ENCODE peak calls at places on chromosomes 2 and 18, in ten cellular contexts. One of them, this sample, is unnamed.

GRCh38 chr2:96927420-96928171 is 57.7 kb upstream of the SEMA4C start:
- DNase-seq in hypothalamus: peak
- DNase-seq in mesenchymal stem cell: no peak
- DNase-seq in GDM1: no peak
- DNase-seq in HT1080: no peak
- DNase-seq in ovary: no peak
- DNase-seq in amniotic stem cell: no peak
- DNase-seq in kidney: peak
- DNase-seq in bronchial epithelial cell: peak
- DNase-seq in ACHN: peak
- DNase-seq in this sample: no peak

GRCh38 chr2:227890495-227891079 is 19.2 kb downstream of the DAW1 start:
- DNase-seq in mesenchymal stem cell: peak
- DNase-seq in amniotic stem cell: peak
- DNase-seq in GDM1: no peak
- DNase-seq in HT1080: peak
- DNase-seq in ACHN: peak
- DNase-seq in bronchial epithelial cell: peak
- DNase-seq in hypothalamus: no peak
- DNase-seq in kidney: no peak
- DNase-seq in ovary: no peak
- DNase-seq in this sample: peak

GRCh38 chr2:11665028-11665427 is 5.0 kb downstream of the NTSR2 start:
- DNase-seq in ovary: no peak
- DNase-seq in mesenchymal stem cell: no peak
- DNase-seq in hypothalamus: no peak
- DNase-seq in HT1080: no peak
- DNase-seq in kidney: no peak
- DNase-seq in bronchial epithelial cell: no peak
- DNase-seq in ACHN: no peak
- DNase-seq in amniotic stem cell: no peak
- DNase-seq in GDM1: no peak
- DNase-seq in this sample: no peak

GRCh38 chr2:72131916-72132841 is 15.5 kb downstream of the CYP26B1 start:
- DNase-seq in bronchial epithelial cell: no peak
- DNase-seq in HT1080: no peak
- DNase-seq in mesenchymal stem cell: no peak
- DNase-seq in ACHN: no peak
- DNase-seq in amniotic stem cell: no peak
- DNase-seq in GDM1: no peak
- DNase-seq in ovary: no peak
- DNase-seq in hypothalamus: no peak
- DNase-seq in kidney: peak
- DNase-seq in this sample: no peak

GRCh38 chr2:13121096-13121495 is 404.4 kb downstream of the TRIB2 start:
- DNase-seq in hypothalamus: no peak
- DNase-seq in ACHN: no peak
- DNase-seq in GDM1: no peak
- DNase-seq in HT1080: no peak
- DNase-seq in amniotic stem cell: no peak
- DNase-seq in ovary: no peak
- DNase-seq in mesenchymal stem cell: no peak
- DNase-seq in kidney: no peak
- DNase-seq in bronchial epithelial cell: no peak
- DNase-seq in this sample: no peak

GRCh38 chr18:10482985-10483949 is 28.8 kb downstream of the APCDD1 start:
- DNase-seq in hypothalamus: no peak
- DNase-seq in ovary: peak
- DNase-seq in ACHN: no peak
- DNase-seq in kidney: no peak
- DNase-seq in HT1080: no peak
- DNase-seq in mesenchymal stem cell: no peak
- DNase-seq in GDM1: peak
- DNase-seq in amniotic stem cell: no peak
- DNase-seq in bronchial epithelial cell: no peak
- DNase-seq in this sample: no peak

GRCh38 chr2:18910843-18911242 is 321.5 kb upstream of the NT5C1B start:
- DNase-seq in bronchial epithelial cell: peak
- DNase-seq in hypothalamus: no peak
- DNase-seq in ACHN: peak
- DNase-seq in ovary: no peak
- DNase-seq in HT1080: peak
- DNase-seq in GDM1: no peak
- DNase-seq in kidney: no peak
- DNase-seq in amniotic stem cell: no peak
- DNase-seq in mesenchymal stem cell: peak
- DNase-seq in this sample: no peak

GRCh38 chr2:27241761-27242613 is 20.9 kb downstream of the SLC30A3 start:
- DNase-seq in amniotic stem cell: no peak
- DNase-seq in kidney: no peak
- DNase-seq in HT1080: no peak
- DNase-seq in ACHN: no peak
- DNase-seq in hypothalamus: no peak
- DNase-seq in mesenchymal stem cell: no peak
- DNase-seq in bronchial epithelial cell: no peak
- DNase-seq in GDM1: no peak
- DNase-seq in ovary: no peak
- DNase-seq in this sample: no peak

GRCh38 chr2:1032030-1032429 is 81.4 kb downstream of the SNTG2 start:
- DNase-seq in kidney: no peak
- DNase-seq in HT1080: peak
- DNase-seq in GDM1: no peak
- DNase-seq in ovary: no peak
- DNase-seq in amniotic stem cell: no peak
- DNase-seq in bronchial epithelial cell: no peak
- DNase-seq in mesenchymal stem cell: no peak
- DNase-seq in hypothalamus: no peak
- DNase-seq in ACHN: no peak
- DNase-seq in this sample: no peak

GRCh38 chr18:10140461-10140911 is 226.7 kb downstream of the VAPA start:
- DNase-seq in ACHN: no peak
- DNase-seq in hypothalamus: no peak
- DNase-seq in kidney: no peak
- DNase-seq in HT1080: no peak
- DNase-seq in mesenchymal stem cell: peak
- DNase-seq in bronchial epithelial cell: peak
- DNase-seq in amniotic stem cell: no peak
- DNase-seq in GDM1: no peak
- DNase-seq in ovary: no peak
- DNase-seq in this sample: no peak

GRCh38 chr2:20421988-20422678 is 24.7 kb upstream of the RHOB start:
- DNase-seq in hypothalamus: no peak
- DNase-seq in kidney: peak
- DNase-seq in bronchial epithelial cell: peak
- DNase-seq in mesenchymal stem cell: peak
- DNase-seq in HT1080: peak
- DNase-seq in ACHN: peak
- DNase-seq in GDM1: no peak
- DNase-seq in amniotic stem cell: no peak
- DNase-seq in ovary: peak
- DNase-seq in this sample: peak

GRCh38 chr2:238053195-238053776 is 7.5 kb upstream of the SCLY start:
- DNase-seq in hypothalamus: no peak
- DNase-seq in ovary: no peak
- DNase-seq in ACHN: no peak
- DNase-seq in mesenchymal stem cell: peak
- DNase-seq in HT1080: no peak
- DNase-seq in GDM1: no peak
- DNase-seq in amniotic stem cell: no peak
- DNase-seq in kidney: no peak
- DNase-seq in bronchial epithelial cell: no peak
- DNase-seq in this sample: no peak

GRCh38 chr2:9737053-9737875 is 106.0 kb upstream of the TAF1B start:
- DNase-seq in hypothalamus: no peak
- DNase-seq in ACHN: peak
- DNase-seq in GDM1: no peak
- DNase-seq in bronchial epithelial cell: no peak
- DNase-seq in kidney: no peak
- DNase-seq in amniotic stem cell: no peak
- DNase-seq in ovary: no peak
- DNase-seq in mesenchymal stem cell: peak
- DNase-seq in HT1080: no peak
- DNase-seq in this sample: no peak

GRCh38 chr2:83516503-83516902 is 942.6 kb downstream of the SUCLG1 start:
- DNase-seq in amniotic stem cell: no peak
- DNase-seq in kidney: no peak
- DNase-seq in mesenchymal stem cell: no peak
- DNase-seq in bronchial epithelial cell: no peak
- DNase-seq in ovary: no peak
- DNase-seq in HT1080: no peak
- DNase-seq in hypothalamus: no peak
- DNase-seq in GDM1: no peak
- DNase-seq in ACHN: no peak
- DNase-seq in this sample: no peak

GRCh38 chr18:28791101-28791500 is 614.2 kb upstream of the CDH2 start:
- DNase-seq in mesenchymal stem cell: no peak
- DNase-seq in HT1080: no peak
- DNase-seq in kidney: no peak
- DNase-seq in hypothalamus: no peak
- DNase-seq in GDM1: no peak
- DNase-seq in ovary: no peak
- DNase-seq in ACHN: no peak
- DNase-seq in amniotic stem cell: no peak
- DNase-seq in bronchial epithelial cell: no peak
- DNase-seq in this sample: peak

GRCh38 chr18:58135806-58136331 is 91.8 kb downstream of the NEDD4L start:
- DNase-seq in GDM1: peak
- DNase-seq in hypothalamus: peak
- DNase-seq in HT1080: peak
- DNase-seq in mesenchymal stem cell: peak
- DNase-seq in ACHN: peak
- DNase-seq in ovary: peak
- DNase-seq in bronchial epithelial cell: peak
- DNase-seq in kidney: no peak
- DNase-seq in amniotic stem cell: no peak
- DNase-seq in this sample: peak

This sample was measured in lung microvascular endothelial cell.